ENCODE peak calls at places on chromosomes 16 and 17, in six cellular contexts. S is K562, C is HepG2, P is GM12891, I is H1, V is GM12878. M is an unnamed sample.

GRCh38 chr17:80888276-80889160 is 103.1 kb upstream of the CHMP6 start:
- DNase-seq in C (no peak), S (no peak), P (no peak), I (no peak), V (no peak), M (no peak)

GRCh38 chr16:57976331-57976796 is 5.4 kb upstream of the CNGB1 start:
- DNase-seq in C (no peak), S (peak), I (no peak), V (no peak), P (no peak), M (no peak)

GRCh38 chr17:82397449-82398335 is 20.5 kb upstream of the HEXD start:
- DNase-seq in I (no peak), S (no peak), C (no peak), P (no peak), V (no peak), M (no peak)

GRCh38 chr17:4003501-4004421 is 39.5 kb upstream of the ATP2A3 start:
- DNase-seq in P (no peak), S (peak), V (no peak), C (peak), I (no peak), M (no peak)

GRCh38 chr17:27879987-27880608 is 13.1 kb downstream of the LYRM9 start:
- DNase-seq in C (peak), I (peak), S (peak), P (peak), V (peak), M (peak)

GRCh38 chr16:14572535-14572934 is 57.5 kb downstream of the PARN start:
- DNase-seq in V (no peak), C (no peak), P (no peak), I (no peak), S (no peak), M (no peak)

GRCh38 chr17:36592316-36592710 is 634 bp downstream of the DHRS11 start:
- DNase-seq in I (no peak), S (peak), C (no peak), V (no peak), P (no peak), M (no peak)

GRCh38 chr17:336110-337021 is 16.2 kb downstream of the RPH3AL start:
- DNase-seq in C (no peak), I (no peak), P (no peak), S (no peak), V (no peak), M (no peak)

GRCh38 chr17:66285149-66285548 is 17.3 kb upstream of the PRKCA start:
- DNase-seq in C (no peak), I (no peak), S (no peak), V (no peak), P (no peak), M (no peak)

GRCh38 chr16:75379339-75379738 is 54.0 kb downstream of the CFDP1 start:
- DNase-seq in V (peak), P (no peak), S (no peak), C (no peak), I (no peak), M (no peak)

GRCh38 chr16:31357324-31358156 is 2.6 kb downstream of the ITGAX start:
- DNase-seq in I (no peak), P (no peak), S (no peak), C (no peak), V (no peak), M (no peak)

GRCh38 chr17:8275421-8276290 is 12.8 kb upstream of the RANGRF start:
- DNase-seq in V (no peak), S (no peak), P (no peak), I (no peak), C (no peak), M (no peak)

GRCh38 chr17:62562656-62563055 is 64.8 kb upstream of the MRC2 start:
- DNase-seq in I (no peak), C (peak), S (no peak), V (no peak), P (no peak), M (no peak)

GRCh38 chr16:11542069-11542775 is 44.5 kb downstream of the LITAF start:
- DNase-seq in S (no peak), I (no peak), C (no peak), V (no peak), P (no peak), M (no peak)

GRCh38 chr16:85479972-85480726 is 133.0 kb upstream of the GSE1 start:
- DNase-seq in P (peak), V (no peak), S (no peak), C (no peak), I (no peak), M (peak)

GRCh38 chr16:15653227-15653626 is 3.2 kb downstream of the NDE1 start:
- DNase-seq in V (no peak), S (no peak), C (peak), P (no peak), I (no peak), M (no peak)

GRCh38 chr16:48526058-48526957 is 83.7 kb downstream of the N4BP1 start:
- DNase-seq in P (peak), S (no peak), I (peak), C (peak), V (peak), M (peak)

GRCh38 chr17:6669479-6670212 is 18.1 kb downstream of the C17orf100 start:
- DNase-seq in V (no peak), P (no peak), I (no peak), C (no peak), S (no peak), M (no peak)

GRCh38 chr17:15886804-15887203 is 58.1 kb upstream of the ADORA2B start:
- DNase-seq in C (no peak), P (no peak), S (no peak), V (no peak), I (no peak), M (no peak)

GRCh38 chr17:58249270-58250133 is 11.1 kb downstream of the LPO start:
- DNase-seq in S (peak), V (no peak), C (peak), P (peak), I (no peak), M (peak)
- TF ChIP-seq POLR2AphosphoS5 in S (no peak), V (no peak), C (no peak), P (no peak), I (no peak), M (no peak)

GRCh38 chr17:47633996-47634395 is 15.7 kb upstream of the KPNB1 start:
- DNase-seq in C (no peak), I (no peak), S (no peak), V (no peak), P (no peak), M (no peak)
- TF ChIP-seq POLR2A in C (no peak), I (no peak), S (no peak), V (no peak), P (no peak), M (no peak)

GRCh38 chr17:32461498-32461852 is 17.2 kb downstream of the PSMD11 start:
- DNase-seq in S (no peak), I (no peak), V (no peak), C (no peak), P (no peak), M (no peak)

GRCh38 chr17:32458367-32458766 is 14.1 kb downstream of the PSMD11 start:
- DNase-seq in P (no peak), I (no peak), C (no peak), S (no peak), V (no peak), M (no peak)

GRCh38 chr17:32463304-32463703 is 19.0 kb downstream of the PSMD11 start:
- DNase-seq in V (no peak), C (no peak), P (no peak), S (no peak), I (no peak), M (no peak)

GRCh38 chr17:32460054-32460453 is 15.7 kb downstream of the PSMD11 start:
- DNase-seq in S (no peak), I (no peak), C (no peak), P (no peak), V (no peak), M (no peak)

DNA sequence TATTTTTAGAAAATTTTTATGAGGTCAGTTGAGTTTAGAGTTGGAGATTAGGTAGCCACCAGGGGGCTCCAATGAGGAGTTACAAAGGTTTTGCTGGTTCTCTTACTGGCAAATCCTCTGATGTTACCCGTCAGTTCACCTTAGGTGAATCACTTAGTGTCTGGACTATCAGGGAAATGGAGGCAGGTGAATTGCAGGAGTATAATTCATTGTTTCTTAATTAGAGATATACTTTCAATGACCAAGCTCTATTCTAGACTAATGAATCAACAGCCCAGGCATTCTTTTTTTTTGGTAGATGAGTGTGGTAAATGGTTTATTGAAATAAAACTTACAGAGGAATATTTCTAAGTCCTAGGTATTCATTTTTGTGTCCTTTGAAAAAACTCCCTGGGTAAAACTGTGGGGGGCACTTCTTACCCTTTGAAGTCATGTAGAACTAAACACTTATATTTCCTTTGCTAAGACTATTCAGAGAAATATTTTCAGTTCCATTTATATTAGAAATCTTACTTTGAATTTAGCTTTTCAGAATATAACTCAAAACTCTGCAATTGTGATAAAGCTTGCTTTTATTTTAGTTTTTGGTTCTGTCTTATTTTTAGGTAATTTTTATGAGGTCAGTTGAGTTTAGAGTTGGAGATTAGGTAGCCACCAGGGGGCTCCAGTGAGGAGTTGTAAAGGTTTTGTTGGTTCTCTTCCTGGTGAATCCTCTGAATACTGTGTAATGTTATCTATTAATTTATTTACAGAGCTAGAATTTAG is 17.7 kb downstream of the PSMD11 start:
- DNase-seq in I (no peak), S (peak), C (peak), P (no peak), V (no peak), M (no peak)
- TF ChIP-seq TAF1 in I (no peak), S (no peak), C (no peak), P (no peak), V (no peak), M (no peak)

GRCh38 chr16:61366006-61366405 is 670.2 kb downstream of the CDH8 start:
- DNase-seq in V (no peak), P (no peak), I (no peak), C (no peak), S (no peak), M (no peak)
- TF ChIP-seq POLR2AphosphoS5 in V (no peak), P (no peak), I (no peak), C (no peak), S (no peak), M (no peak)

DNA sequence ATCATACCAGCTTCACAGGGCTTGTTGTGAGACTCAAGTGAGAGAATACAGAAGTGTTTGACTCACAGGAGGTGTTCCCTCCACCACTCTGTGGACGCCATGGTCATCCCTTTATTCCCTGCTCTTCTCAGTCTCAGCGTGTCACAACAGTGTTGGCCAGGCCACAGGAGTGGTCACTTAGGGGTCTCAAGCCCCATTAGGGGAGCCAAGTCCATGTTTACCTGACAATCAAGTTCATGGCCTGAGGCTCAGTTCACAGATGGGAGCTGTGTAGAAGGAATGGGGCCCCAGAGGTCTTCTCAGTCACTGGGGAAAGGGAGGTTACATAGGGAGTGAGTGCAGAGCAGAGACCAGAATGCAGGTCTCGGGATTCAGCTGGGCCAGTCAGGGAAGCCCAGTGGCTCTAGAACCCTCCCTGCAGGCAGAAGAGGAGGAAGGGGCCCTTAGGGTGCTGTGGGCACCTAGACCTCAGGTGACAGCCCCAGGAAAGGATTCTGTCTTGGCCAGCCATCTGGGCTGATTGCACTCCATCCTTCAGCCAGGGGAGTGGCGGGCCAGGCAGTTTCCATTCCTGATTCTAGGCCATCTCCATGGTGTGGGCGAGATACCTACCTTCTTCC is 9.5 kb upstream of the CENPT start:
- DNase-seq in P (no peak), S (no peak), I (no peak), V (no peak), C (no peak), M (no peak)
- TF ChIP-seq POLR2A in P (no peak), S (no peak), I (no peak), V (no peak), C (no peak), M (no peak)

DNA sequence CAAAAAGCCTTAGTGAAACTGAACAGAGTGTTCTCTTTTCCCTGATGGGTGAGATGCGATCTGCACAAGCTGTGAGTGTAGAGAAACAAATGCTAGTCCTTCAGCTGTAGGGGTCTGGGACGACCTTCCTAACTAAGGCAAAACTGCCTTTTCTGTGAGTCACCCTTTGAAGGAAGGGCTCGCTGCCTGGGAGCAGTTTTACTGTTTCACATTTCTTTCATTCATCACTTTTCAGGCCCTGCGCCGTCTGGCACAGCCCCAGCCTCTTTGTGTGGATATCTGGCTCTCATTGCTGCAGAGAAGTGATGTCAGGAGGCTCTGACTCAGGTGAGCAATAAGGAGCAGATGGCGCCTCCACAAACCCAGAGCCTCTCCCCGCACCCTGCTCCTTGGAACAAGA is 57.4 kb downstream of the HS3ST3A1 start:
- DNase-seq in I (peak), P (no peak), S (no peak), C (no peak), V (no peak), M (no peak)
- TF ChIP-seq TAF1 in I (no peak), P (no peak), S (no peak), C (no peak), V (no peak), M (no peak)

DNA sequence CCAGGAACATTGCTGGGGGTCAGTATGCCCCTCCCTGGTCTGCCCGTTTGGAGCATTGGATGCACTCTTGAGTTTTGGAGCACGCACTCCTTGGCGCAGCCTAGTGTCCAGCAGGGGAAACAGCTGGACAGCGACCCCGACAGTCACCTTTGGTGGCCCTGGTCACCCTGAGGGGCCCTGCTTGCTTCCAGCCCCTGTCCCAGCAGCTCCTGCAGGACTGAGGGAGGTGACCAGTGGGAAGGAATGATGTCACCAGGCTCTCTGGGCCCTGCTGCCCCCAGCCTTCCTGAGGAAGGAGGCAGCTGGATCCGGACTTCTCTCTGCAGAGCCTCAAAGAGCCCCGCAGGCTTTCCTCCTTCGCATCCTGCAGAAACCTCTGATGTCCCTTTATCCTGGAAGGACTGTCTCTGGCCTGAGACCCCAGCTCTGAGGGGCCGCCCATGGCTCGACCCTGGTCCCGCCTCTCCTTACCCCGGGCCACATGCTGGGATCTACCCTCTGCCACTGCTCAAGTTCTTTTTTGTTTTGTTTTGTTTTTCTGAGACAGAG is 11.8 kb downstream of the ZSCAN10 start:
- DNase-seq in I (no peak), C (no peak), V (no peak), S (peak), P (no peak), M (no peak)
- TF ChIP-seq POLR2AphosphoS5 in I (no peak), C (no peak), V (no peak), S (no peak), P (no peak), M (no peak)

DNA sequence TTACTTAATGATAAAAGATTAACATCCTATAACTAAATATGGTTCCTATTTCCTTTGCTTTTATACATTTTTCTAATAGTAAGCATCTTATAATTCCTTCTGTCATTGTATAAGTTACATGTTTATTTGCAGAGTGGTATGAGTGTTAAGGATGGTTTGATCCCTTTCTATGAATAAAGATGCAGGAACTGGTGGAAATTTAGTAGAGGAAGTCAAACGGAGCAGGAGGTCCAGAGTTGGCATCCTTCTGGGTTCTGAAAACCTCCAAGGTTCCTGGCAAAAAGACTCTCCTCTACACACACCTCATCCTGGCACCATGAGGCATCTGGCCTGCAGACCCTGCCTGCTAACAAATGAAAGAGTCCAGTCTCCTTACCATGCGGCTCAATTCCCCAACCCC is 296.8 kb downstream of the SOX9 start:
- DNase-seq in S (no peak), I (no peak), V (no peak), C (no peak), P (no peak), M (no peak)
- TF ChIP-seq POLR2A in S (no peak), I (no peak), V (no peak), C (no peak), P (no peak), M (no peak)

GRCh38 chr16:81745704-81746558 is 33.2 kb upstream of the PLCG2 start:
- DNase-seq in P (peak), S (peak), I (no peak), V (no peak), C (peak), M (peak)

GRCh38 chr16:81744911-81745310 is 34.2 kb upstream of the PLCG2 start:
- DNase-seq in S (no peak), I (no peak), C (no peak), V (no peak), P (no peak), M (no peak)

GRCh38 chr16:81746566-81746965 is 32.5 kb upstream of the PLCG2 start:
- DNase-seq in I (no peak), C (no peak), P (no peak), V (no peak), S (no peak), M (no peak)

GRCh38 chr16:81752225-81752875 is 26.7 kb upstream of the PLCG2 start:
- DNase-seq in V (peak), P (peak), S (peak), C (no peak), I (no peak), M (peak)

GRCh38 chr16:81748476-81749198 is 30.5 kb upstream of the PLCG2 start:
- DNase-seq in P (no peak), C (no peak), S (no peak), I (no peak), V (peak), M (no peak)
- TF ChIP-seq TAF1 in P (no peak), C (no peak), S (no peak), I (no peak), V (no peak), M (no peak)

GRCh38 chr17:45170976-45171337 is 9.3 kb downstream of the HEXIM2 start:
- DNase-seq in P (no peak), V (no peak), S (no peak), I (no peak), C (no peak), M (no peak)
- TF ChIP-seq POLR2AphosphoS5 in P (no peak), V (no peak), S (no peak), I (no peak), C (no peak), M (no peak)

M was measured in GM12892.